ENCODE peak calls at places on chromosomes 7 and 10, in ten cellular contexts. O, E, W, G, Z, F, Y, R, M and N are unnamed samples.

GRCh38 chr7:47239034-47239433 is 342.9 kb downstream of the TNS3 start:
- DNase-seq in R (no peak), W (no peak), F (no peak), G (no peak), Z (no peak), E (no peak), O (no peak), M (no peak), Y (no peak), N (no peak)

GRCh38 chr7:151019130-151019447 is 5.2 kb downstream of the ATG9B start:
- DNase-seq in Y (no peak), E (no peak), F (no peak), R (no peak), W (no peak), M (no peak), G (no peak), Z (no peak), O (no peak), N (no peak)

GRCh38 chr7:75989084-75989725 is 5.2 kb downstream of the TMEM120A start:
- DNase-seq in R (no peak), Y (no peak), W (no peak), M (peak; percentile 80), F (no peak), O (peak; percentile 7), Z (no peak), E (peak; percentile 75), G (no peak), N (no peak)

GRCh38 chr7:42097756-42098155 is 139.3 kb downstream of the GLI3 start:
- DNase-seq in W (no peak), E (peak; percentile 24), G (no peak), F (no peak), O (peak; percentile 76), R (peak; percentile 68), Z (no peak), M (no peak), Y (no peak), N (no peak)

GRCh38 chr7:131455546-131455945 is 100.9 kb downstream of the PODXL start:
- DNase-seq in E (no peak), G (no peak), O (no peak), F (no peak), Z (no peak), M (no peak), Y (no peak), R (no peak), W (no peak), N (no peak)

GRCh38 chr10:89001024-89001423 is 10.4 kb downstream of the FAS start:
- DNase-seq in O (no peak), W (no peak), R (no peak), Y (no peak), F (no peak), M (no peak), Z (no peak), G (no peak), E (no peak), N (no peak)

GRCh38 chr7:151844080-151844827 is 32.7 kb downstream of the PRKAG2 start:
- DNase-seq in E (no peak), G (peak; percentile 19), Z (no peak), R (peak; percentile 76), O (peak; percentile 48), F (no peak), W (no peak), M (no peak), Y (peak; percentile 72), N (no peak)

GRCh38 chr10:26432938-26433337 is 5.2 kb upstream of the APBB1IP start:
- DNase-seq in Y (no peak), R (no peak), W (no peak), M (no peak), O (no peak), G (no peak), E (no peak), F (no peak), Z (no peak), N (no peak)

GRCh38 chr7:134926396-134926795 is 59.9 kb upstream of the AGBL3 start:
- DNase-seq in F (no peak), W (no peak), G (no peak), O (no peak), R (no peak), Y (no peak), M (no peak), Z (no peak), E (no peak), N (no peak)

GRCh38 chr10:72334196-72334831 is 20.4 kb downstream of the DNAJB12 start:
- DNase-seq in W (no peak), M (peak; percentile 65), Y (no peak), O (no peak), F (peak; percentile 41), G (peak; percentile 77), E (peak; percentile 62), Z (no peak), R (peak; percentile 95), N (no peak)

GRCh38 chr10:1142596-1142995 is 86.4 kb downstream of the WDR37 start:
- DNase-seq in W (no peak), O (no peak), Z (peak; percentile 26), Y (no peak), G (no peak), F (no peak), R (no peak), M (no peak), E (no peak), N (no peak)

DNA sequence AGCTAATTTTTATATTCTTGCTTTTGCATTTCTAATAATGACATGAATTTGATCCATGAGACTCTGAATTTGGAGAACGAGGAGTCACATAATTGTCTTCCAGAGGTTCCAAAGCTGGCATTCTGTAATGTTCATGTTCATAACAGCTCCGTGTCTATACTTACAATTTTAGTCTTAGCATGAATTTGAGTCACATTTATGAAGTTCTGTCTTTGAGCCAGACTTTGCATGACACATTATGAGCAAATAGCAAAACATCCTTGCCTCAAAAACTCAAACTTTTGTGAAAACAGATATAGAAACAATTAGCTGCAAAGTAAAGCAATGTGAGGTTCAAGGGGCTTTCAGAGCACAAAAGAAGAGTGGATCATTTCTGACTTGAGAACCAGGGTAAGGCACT is 44.5 kb upstream of the CAV2 start:
- DNase-seq in E (no peak), Y (no peak), R (peak; percentile 68), W (no peak), G (no peak), M (no peak), O (peak; percentile 88), Z (no peak), F (no peak), N (no peak)
- H3K4me3 ChIP-seq in E (no peak overlapping the region), Y (no peak overlapping the region), R (no peak overlapping the region), W (no peak overlapping the region), G (no peak overlapping the region), M (no peak overlapping the region), O (peak overlapping the region; percentile 3), Z (no peak overlapping the region), F (no peak overlapping the region), N (no peak overlapping the region)

DNA sequence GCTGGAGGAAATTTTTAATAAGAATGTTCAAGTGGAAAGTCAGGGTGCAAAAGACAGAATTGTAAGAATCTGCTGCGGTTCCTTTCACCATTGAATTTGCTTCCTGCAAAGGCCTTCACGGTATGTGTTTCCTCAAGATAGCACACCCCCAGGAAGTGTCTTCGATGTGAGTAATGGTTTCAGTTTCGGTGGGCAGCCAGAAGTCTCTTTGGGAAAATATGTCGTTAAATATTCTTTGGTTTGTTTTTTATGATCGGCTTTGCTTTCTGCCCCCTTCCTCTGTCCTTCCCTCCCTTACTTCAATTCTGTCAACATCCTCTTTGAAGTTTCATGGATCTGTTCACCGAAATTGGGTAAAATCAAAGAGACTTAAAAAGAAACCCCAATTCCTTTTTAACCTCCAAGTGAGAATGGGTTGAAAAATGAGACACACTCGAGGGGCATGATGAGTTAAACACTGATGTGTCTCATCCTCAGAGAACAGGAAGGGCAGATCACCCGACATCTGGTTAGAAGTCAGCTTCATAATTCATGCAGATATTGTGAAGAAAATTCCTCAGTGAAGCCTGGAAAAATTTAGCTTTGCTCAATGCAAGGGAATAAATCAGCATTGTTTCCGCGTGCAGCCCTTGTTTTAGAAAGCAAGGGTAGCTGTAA is 170.8 kb upstream of the HABP2 start:
- DNase-seq in R (peak; percentile 46), G (no peak), Y (peak; percentile 59), F (no peak), E (no peak), M (no peak), W (no peak), O (peak; percentile 54), Z (no peak), N (no peak)
- H3K4me3 ChIP-seq in R (no peak overlapping the region), G (no peak overlapping the region), Y (peak overlapping the region; percentile 29), F (no peak overlapping the region), E (peak overlapping the region; percentile 43), M (no peak overlapping the region), W (no peak overlapping the region), O (peak overlapping the region; percentile 35), Z (peak overlapping the region; percentile 44), N (no peak overlapping the region)

GRCh38 chr10:87705339-87705738 is 45.7 kb downstream of the PAPSS2 start:
- DNase-seq in Z (no peak), Y (no peak), G (no peak), R (peak; percentile 15), W (no peak), M (no peak), O (peak; percentile 41), E (no peak), F (no peak), N (no peak)

GRCh38 chr10:87702973-87703294 is 43.3 kb downstream of the PAPSS2 start:
- DNase-seq in Z (peak; percentile 68), R (no peak), O (no peak), Y (no peak), F (no peak), G (no peak), W (peak; percentile 20), E (no peak), M (no peak), N (no peak)

GRCh38 chr10:87702260-87702972 is 42.7 kb downstream of the PAPSS2 start:
- DNase-seq in Z (peak; percentile 39), Y (no peak), R (no peak), G (no peak), E (no peak), O (no peak), M (no peak), F (peak; percentile 46), W (peak; percentile 24), N (no peak)

GRCh38 chr10:87696922-87697714 is 37.4 kb downstream of the PAPSS2 start:
- DNase-seq in R (no peak), O (peak; percentile 49), Y (no peak), W (peak; percentile 41), M (no peak), F (peak; percentile 53), Z (no peak), G (no peak), E (no peak), N (no peak)

GRCh38 chr10:87700031-87700796 is 40.5 kb downstream of the PAPSS2 start:
- DNase-seq in Z (no peak), O (peak; percentile 50), Y (no peak), G (peak; percentile 20), M (no peak), F (no peak), W (no peak), R (peak; percentile 35), E (no peak), N (no peak)
- H3K4me3 ChIP-seq in Z (no peak overlapping the region), O (no peak overlapping the region), Y (no peak overlapping the region), G (no peak overlapping the region), M (no peak overlapping the region), F (no peak overlapping the region), W (no peak overlapping the region), R (no peak overlapping the region), E (no peak overlapping the region), N (no peak overlapping the region)

DNA sequence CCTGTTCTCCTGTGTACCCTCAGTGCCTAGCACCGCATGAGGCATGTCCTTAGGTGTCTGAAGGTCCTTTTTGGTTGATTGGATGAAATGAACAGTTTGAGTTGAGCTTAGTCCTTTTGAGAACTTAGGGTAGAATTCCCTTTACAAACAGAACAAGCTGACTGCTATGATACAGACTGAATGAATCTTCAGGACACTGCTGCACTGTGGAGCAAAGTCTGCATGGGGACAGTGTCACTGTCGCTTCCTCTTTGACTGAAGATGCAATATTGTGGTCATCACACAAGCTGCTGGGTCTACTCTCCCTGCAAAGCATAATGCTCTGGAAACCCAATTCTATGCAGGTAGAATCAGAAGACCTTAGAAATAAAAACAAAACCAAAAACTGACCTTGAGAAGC is 8.6 kb upstream of the PLAU start:
- DNase-seq in F (no peak), Y (no peak), G (no peak), M (no peak), O (no peak), R (no peak), Z (no peak), E (no peak), W (no peak), N (no peak)
- H3K4me3 ChIP-seq in F (no peak overlapping the region), Y (no peak overlapping the region), G (no peak overlapping the region), M (no peak overlapping the region), O (no peak overlapping the region), R (no peak overlapping the region), Z (no peak overlapping the region), E (no peak overlapping the region), W (no peak overlapping the region), N (no peak overlapping the region)